ENCODE peak calls at places on chromosome 2, in five cellular contexts. A, X, M, K and Q are unnamed samples.

GRCh38 chr2:156077041-156077735 is 255.3 kb downstream of the NR4A2 start:
- DNase-seq in A (no peak), X (no peak), M (no peak), K (no peak), Q (no peak)

GRCh38 chr2:28648671-28649395 is 102.8 kb upstream of the PPP1CB start:
- DNase-seq in A (no peak), X (no peak), M (no peak), K (no peak), Q (peak)

GRCh38 chr2:150410809-150411208 is 76.7 kb downstream of the RND3 start:
- DNase-seq in A (no peak), X (no peak), M (peak), K (no peak), Q (peak)

GRCh38 chr2:71882949-71883472 is 264.7 kb downstream of the CYP26B1 start:
- DNase-seq in A (no peak), X (no peak), M (peak), K (no peak), Q (peak)

GRCh38 chr2:95020275-95021014 is 5.1 kb upstream of the MAL start:
- DNase-seq in A (no peak), X (no peak), M (no peak), K (no peak), Q (no peak)

GRCh38 chr2:62055724-62056336 is 140.1 kb upstream of the B3GNT2 start:
- DNase-seq in A (no peak), X (no peak), M (no peak), K (no peak), Q (no peak)

GRCh38 chr2:212484563-212485080 is 54.0 kb downstream of the ERBB4 start:
- DNase-seq in A (no peak), X (no peak), M (peak), K (no peak), Q (peak)

GRCh38 chr2:38155-38554 is 8.2 kb downstream of the FAM110C start:
- DNase-seq in A (no peak), X (no peak), M (no peak), K (no peak), Q (peak)

GRCh38 chr2:26438526-26438925 is 36.8 kb downstream of the DRC1 start:
- DNase-seq in A (no peak), X (no peak), M (peak), K (no peak), Q (peak)

GRCh38 chr2:165793779-165794519 is at the start of gene GALNT3:
- DNase-seq in A (peak), X (no peak), M (no peak), K (no peak), Q (no peak)

GRCh38 chr2:26772064-26773001 is 8.2 kb downstream of the SLC35F6 start:
- DNase-seq in A (peak), X (no peak), M (no peak), K (no peak), Q (peak)